ENCODE peak calls at places on chromosomes 5 and 9, in six cellular contexts. R is A549, H is HepG2, D is endothelial cell of umbilical vein, X is K562, O is GM12878. M is an unnamed sample.

GRCh38 chr5:179278546-179278945 is 66.7 kb downstream of the ADAMTS2 start:
- DNase-seq in R (no peak), H (no peak), D (no peak), X (no peak), O (no peak), M (no peak)

GRCh38 chr5:74112372-74112875 is 486.4 kb downstream of the ARHGEF28 start:
- DNase-seq in R (no peak), H (no peak), D (no peak), X (no peak), O (no peak), M (no peak)

GRCh38 chr5:91223886-91224285 is 159.2 kb downstream of the ARRDC3 start:
- DNase-seq in R (no peak), H (no peak), D (no peak), X (no peak), O (no peak), M (no peak)

GRCh38 chr9:6829027-6829426 is 71.3 kb downstream of the KDM4C start:
- DNase-seq in R (peak), H (peak), D (no peak), X (no peak), O (no peak), M (no peak)

GRCh38 chr5:118044169-118044568 is 944.2 kb downstream of the DTWD2 start:
- DNase-seq in R (no peak), H (no peak), D (no peak), X (no peak), O (no peak), M (no peak)

GRCh38 chr5:145975361-145976066 is 39.1 kb downstream of the SH3RF2 start:
- DNase-seq in R (peak), H (peak), D (peak), X (no peak), O (no peak), M (peak)

GRCh38 chr9:79617395-79617794 is 45.6 kb downstream of the TLE4 start:
- DNase-seq in R (no peak), H (no peak), D (no peak), X (no peak), O (no peak), M (no peak)

GRCh38 chr5:81205058-81205457 is 28.1 kb upstream of the CKMT2 start:
- DNase-seq in R (no peak), H (no peak), D (no peak), X (no peak), O (no peak), M (no peak)

GRCh38 chr5:74446673-74447337 is 193.7 kb downstream of the ENC1 start:
- DNase-seq in R (no peak), H (no peak), D (no peak), X (no peak), O (no peak), M (no peak)

GRCh38 chr5:7877851-7878250 is 8.9 kb downstream of the MTRR start:
- DNase-seq in R (peak), H (peak), D (no peak), X (no peak), O (no peak), M (no peak)

GRCh38 chr9:1262367-1262766 is 212.2 kb downstream of the DMRT2 start:
- DNase-seq in R (no peak), H (peak), D (no peak), X (no peak), O (no peak), M (no peak)

GRCh38 chr5:107670927-107671741 is at the start of gene EFNA5:
- DNase-seq in R (peak), H (no peak), D (peak), X (no peak), O (no peak), M (peak)

GRCh38 chr5:179534431-179534830 is 15.9 kb upstream of the RUFY1 start:
- DNase-seq in R (no peak), H (peak), D (no peak), X (no peak), O (no peak), M (no peak)

GRCh38 chr5:149575131-149575530 is 6.2 kb upstream of the ARHGEF37 start:
- DNase-seq in R (no peak), H (no peak), D (peak), X (no peak), O (no peak), M (no peak)

GRCh38 chr5:5169466-5169865 is 29.3 kb downstream of the ADAMTS16 start:
- DNase-seq in R (no peak), H (no peak), D (no peak), X (no peak), O (no peak), M (no peak)

GRCh38 chr9:136697821-136698526 is 10.7 kb upstream of the AGPAT2 start:
- DNase-seq in R (no peak), H (peak), D (no peak), X (no peak), O (no peak), M (peak)

GRCh38 chr9:121267689-121268597 is at the start of gene GSN:
- DNase-seq in R (peak), H (peak), D (peak), X (peak), O (no peak), M (peak)

GRCh38 chr5:135364416-135365262 is 34.4 kb downstream of the MACROH2A1 start:
- DNase-seq in R (no peak), H (no peak), D (peak), X (no peak), O (no peak), M (no peak)

GRCh38 chr9:9950813-9951212 is 662.0 kb downstream of the PTPRD start:
- DNase-seq in R (no peak), H (no peak), D (no peak), X (no peak), O (no peak), M (no peak)

GRCh38 chr5:130400091-130400490 is 495.8 kb downstream of the CHSY3 start:
- DNase-seq in R (peak), H (peak), D (peak), X (no peak), O (no peak), M (no peak)

DNA sequence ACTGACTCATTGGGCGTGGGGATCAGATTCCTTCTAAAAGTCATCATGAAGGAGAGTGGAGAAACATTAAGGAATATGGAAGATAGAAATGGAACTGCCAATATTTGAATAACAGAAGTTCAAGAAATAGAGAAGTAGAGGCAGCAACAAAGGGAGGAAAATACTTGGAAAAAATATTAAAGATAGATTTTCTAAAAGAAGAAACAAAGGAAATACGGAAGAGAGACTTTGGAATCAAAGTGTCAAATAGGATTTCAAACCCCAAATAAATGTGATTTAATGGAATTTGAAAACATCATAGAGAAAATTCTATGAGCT is 605.1 kb upstream of the KLF4 start:
- DNase-seq in R (no peak), H (no peak), D (no peak), X (no peak), O (no peak), M (no peak)
- TF ChIP-seq MYC in R (no peak), H (no peak), D (no peak), X (no peak), O (no peak), M (no peak)

DNA sequence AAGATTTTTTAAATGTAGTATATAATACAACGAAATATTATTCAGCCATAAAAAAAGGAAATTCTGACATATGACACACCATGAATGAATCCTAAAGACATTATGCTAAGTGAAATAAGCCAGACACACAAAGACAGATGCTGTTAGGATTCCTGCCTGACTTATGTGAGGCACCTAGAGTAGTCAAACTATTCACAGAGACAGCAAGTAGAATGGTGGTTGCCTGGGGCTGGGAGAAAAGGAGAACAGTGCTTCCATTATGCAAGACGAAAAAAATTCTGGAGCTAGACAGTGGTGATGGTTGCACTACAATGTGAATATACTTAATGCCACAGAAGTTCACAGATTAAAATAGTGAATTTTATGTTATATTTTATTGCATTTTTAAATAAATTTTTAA is 66.8 kb downstream of the SPOCK1 start:
- DNase-seq in R (no peak), H (no peak), D (no peak), X (no peak), O (no peak), M (no peak)
- H3K4me3 ChIP-seq in R (no peak), H (no peak), D (no peak), X (no peak), O (no peak), M (no peak)

DNA sequence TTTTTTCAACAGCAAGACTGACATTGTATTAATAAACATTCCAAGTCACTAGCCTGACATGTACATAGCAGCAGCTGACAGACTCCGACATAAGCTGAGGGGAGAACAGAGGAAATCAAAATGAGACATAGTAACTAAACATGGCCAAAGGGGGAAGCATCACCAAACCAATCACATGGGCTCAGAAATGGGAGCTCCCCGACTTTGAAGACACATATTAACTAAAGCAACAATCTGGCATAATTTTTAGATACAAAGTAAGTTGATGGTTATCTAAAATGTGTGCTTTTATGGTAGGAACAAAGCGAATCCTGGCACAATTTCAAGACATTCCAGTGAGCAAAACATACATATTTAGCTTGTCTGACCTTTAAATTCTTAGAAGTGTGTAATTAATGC is 156.8 kb downstream of the MAPKAP1 start:
- DNase-seq in R (no peak), H (peak), D (peak), X (no peak), O (no peak), M (no peak)
- TF ChIP-seq MYC in R (no peak), H (no peak), D (no peak), X (no peak), O (no peak), M (no peak)

GRCh38 chr5:51389582-51390463 is 6.6 kb downstream of the ISL1 start:
- DNase-seq in R (no peak), H (no peak), D (no peak), X (no peak), O (no peak), M (no peak)
- H3K4me3 ChIP-seq in R (no peak), H (no peak), D (no peak), X (no peak), O (no peak), M (no peak)

DNA sequence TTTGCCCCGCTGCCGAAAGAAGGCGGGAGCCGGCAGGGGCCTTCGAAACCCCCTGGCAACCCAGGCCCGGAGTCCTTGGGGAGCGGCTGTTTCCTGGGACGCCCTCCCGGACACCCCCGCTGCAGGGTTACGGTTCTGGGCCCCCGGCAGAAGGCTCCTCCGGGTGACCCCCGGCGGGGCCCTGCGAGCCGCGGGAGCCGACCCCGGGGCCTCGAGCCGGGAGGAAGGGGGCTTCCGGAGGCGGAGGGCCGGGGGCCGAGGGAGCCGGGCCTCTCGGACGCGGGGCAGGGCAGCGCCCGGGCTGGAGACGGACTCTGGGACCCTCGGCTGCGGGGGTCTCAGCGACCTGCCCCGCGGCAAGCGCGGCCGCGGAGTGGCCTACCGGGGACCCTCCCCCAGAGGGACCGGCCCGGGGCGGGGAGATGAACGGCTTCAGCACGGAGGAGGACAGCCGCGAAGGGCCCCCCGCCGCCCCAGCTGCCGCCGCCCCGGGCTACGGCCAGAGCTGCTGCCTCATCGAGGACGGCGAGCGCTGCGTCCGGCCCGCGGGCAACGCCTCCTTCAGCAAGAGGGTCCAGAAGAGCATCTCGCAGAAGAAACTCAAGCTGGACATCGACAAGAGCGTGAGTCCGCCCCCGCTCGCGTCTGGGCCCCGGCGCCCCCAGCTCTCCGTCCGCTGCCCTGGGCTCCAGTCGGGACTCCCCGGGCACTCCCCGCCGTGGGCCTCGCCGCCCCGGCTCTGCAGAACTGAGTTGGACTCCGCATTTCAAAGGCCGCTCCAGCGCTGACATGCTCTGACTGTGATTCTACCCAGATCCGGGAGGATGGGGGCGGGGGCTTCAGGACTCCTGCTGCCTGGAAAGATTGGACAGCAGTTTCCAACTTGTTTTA is 631 bp downstream of the SAP30L start:
- DNase-seq in R (peak), H (peak), D (peak), X (peak), O (no peak), M (peak)
- TF ChIP-seq MYC in R (no peak), H (peak), D (no peak), X (no peak), O (no peak), M (no peak)